ENCODE peak calls at places on chromosome 20, in four cellular contexts. Z is dorsolateral prefrontal cortex, T is kidney, B is AG04450. M is an unnamed sample.

GRCh38 chr20:26276811-26277210 is 580.2 kb upstream of the ZNF337 start:
- DNase-seq in Z (no peak), T (peak; percentile 60), B (no peak), M (no peak)

GRCh38 chr20:54922096-54922495 is 446.7 kb downstream of the DOK5 start:
- DNase-seq in Z (no peak), T (no peak), B (no peak), M (no peak)

GRCh38 chr20:33933469-33933909 is 60.2 kb upstream of the RALY start:
- DNase-seq in Z (peak; percentile 78), T (peak; percentile 71), B (no peak), M (no peak)

GRCh38 chr20:61311656-61312387 is 59.8 kb downstream of the CDH4 start:
- DNase-seq in Z (no peak), T (no peak), B (no peak), M (no peak)

GRCh38 chr20:25394996-25395395 is 4.4 kb upstream of the ABHD12 start:
- DNase-seq in Z (no peak), T (no peak), B (no peak), M (no peak)

GRCh38 chr20:24584538-24585356 is 115.3 kb downstream of the SYNDIG1 start:
- DNase-seq in Z (peak; percentile 47), T (peak; percentile 44), B (no peak), M (no peak)

GRCh38 chr20:48776306-48776705 is 51.5 kb downstream of the PREX1 start:
- DNase-seq in Z (no peak), T (no peak), B (no peak), M (no peak)

GRCh38 chr20:24693466-24694156 is 224.2 kb downstream of the SYNDIG1 start:
- DNase-seq in Z (no peak), T (peak; percentile 54), B (no peak), M (no peak)

GRCh38 chr20:5918856-5919633 is 31.3 kb downstream of the TRMT6 start:
- DNase-seq in Z (no peak), T (no peak), B (no peak), M (no peak)

GRCh38 chr20:18702736-18703135 is 110.8 kb upstream of the SCP2D1 start:
- DNase-seq in Z (no peak), T (no peak), B (no peak), M (no peak)

DNA sequence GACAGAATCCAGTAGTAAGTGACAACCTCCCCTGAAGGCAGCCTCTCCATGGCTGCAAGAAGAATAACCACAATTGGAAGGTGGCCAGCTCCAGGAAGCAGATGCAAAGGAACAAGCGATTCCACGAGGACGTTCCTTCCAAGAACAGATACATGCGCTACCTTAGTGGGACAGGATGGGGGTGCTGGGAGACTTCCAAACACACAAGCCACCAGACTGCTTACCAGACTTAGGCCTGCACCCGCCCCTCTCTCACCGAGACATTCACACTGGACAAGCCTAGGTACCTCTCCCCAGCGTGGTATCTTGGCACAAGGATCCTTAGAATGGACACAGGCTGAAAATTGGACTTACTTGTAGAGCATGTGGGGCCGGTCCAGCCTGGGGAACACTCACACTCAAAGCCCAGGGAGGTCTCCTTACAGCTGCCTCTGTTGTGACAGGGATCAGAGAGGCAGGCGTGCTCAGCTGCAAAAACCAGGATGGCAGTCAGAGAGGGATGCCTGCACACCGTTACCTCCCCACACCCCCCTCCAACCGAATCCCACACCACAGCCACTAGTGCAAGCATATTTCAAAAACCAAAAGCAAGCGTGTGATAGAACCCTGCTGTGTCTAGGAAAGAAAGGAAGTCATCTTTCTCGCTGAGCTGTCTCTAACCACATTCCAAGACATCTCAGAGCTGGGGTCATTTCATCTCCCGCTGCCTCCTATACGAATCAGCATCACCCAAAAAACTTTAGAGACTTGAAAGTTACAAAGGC is 22.4 kb downstream of the JAG1 start:
- DNase-seq in Z (no peak), T (no peak), B (no peak), M (no peak)
- TF ChIP-seq CTCF in Z (no peak), T (no peak), B (no peak), M (no peak)

GRCh38 chr20:2397595-2398145 is 17.0 kb downstream of the TGM6 start:
- DNase-seq in Z (no peak), T (no peak), B (no peak), M (no peak)
- TF ChIP-seq CTCF in Z (no peak), T (no peak), B (no peak), M (no peak)

GRCh38 chr20:44650777-44651493 is 564 bp downstream of the ADA start:
- DNase-seq in Z (no peak), T (peak; percentile 76), B (no peak), M (no peak)

GRCh38 chr20:44653536-44653935 is 2.0 kb upstream of the ADA start:
- DNase-seq in Z (no peak), T (no peak), B (no peak), M (no peak)

GRCh38 chr20:44648579-44648978 is 2.9 kb downstream of the ADA start:
- DNase-seq in Z (no peak), T (peak; percentile 32), B (no peak), M (no peak)

GRCh38 chr20:44649976-44650375 is 1.5 kb downstream of the ADA start:
- DNase-seq in Z (no peak), T (peak; percentile 50), B (no peak), M (no peak)

DNA sequence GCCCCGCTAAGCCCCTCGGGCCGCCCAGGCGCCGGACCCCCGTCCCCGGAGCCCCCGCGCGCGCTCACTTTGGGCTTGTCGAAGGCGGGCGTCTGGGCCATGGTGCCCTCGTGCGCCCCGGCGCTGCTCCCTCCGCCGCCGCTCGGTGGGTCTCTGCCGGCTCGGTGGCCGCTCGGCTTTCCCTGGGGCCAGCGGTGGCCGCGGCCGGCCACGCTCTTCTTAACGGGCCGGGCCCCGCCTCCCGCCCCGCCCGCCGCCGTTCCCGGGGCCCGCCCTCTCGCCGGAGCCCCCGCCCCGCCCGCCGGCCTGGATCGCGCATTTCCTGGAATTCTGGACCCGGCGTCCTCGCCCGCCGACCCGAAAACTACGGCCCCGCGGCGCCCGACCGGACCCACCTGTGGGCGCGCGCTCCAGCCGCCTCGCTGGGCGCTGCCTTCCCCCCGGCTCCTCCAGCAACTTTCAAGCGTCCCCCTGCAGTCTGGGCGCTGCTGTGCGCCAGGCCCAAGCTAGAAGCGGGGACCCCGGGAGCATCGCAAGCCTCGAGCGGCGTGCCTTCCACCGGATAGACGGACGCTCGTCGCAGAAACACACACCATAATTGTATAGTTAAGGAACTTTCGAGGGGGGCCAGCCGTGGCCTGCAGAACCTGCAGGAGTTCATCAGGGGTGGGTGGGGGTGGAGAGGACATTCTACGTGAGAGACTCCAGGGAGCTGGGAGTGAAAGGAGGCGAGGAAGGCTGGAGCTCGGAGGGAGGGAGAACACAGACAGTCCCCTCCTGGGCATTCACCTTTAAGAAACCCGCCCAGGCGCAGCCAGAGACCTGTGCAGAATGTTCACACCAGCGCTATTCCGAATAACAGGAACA is at the start of gene ADA:
- DNase-seq in Z (peak; percentile 39), T (peak; percentile 82), B (no peak), M (peak; percentile 28)
- TF ChIP-seq CTCF in Z (no peak), T (no peak), B (peak; percentile 17), M (no peak)

GRCh38 chr20:46519678-46520077 is 6.3 kb upstream of the ZNF334 start:
- DNase-seq in Z (no peak), T (no peak), B (no peak), M (no peak)

GRCh38 chr20:46523696-46524328 is 10.5 kb upstream of the ZNF334 start:
- DNase-seq in Z (no peak), T (no peak), B (no peak), M (no peak)

GRCh38 chr20:46520540-46520939 is 7.2 kb upstream of the ZNF334 start:
- DNase-seq in Z (no peak), T (no peak), B (no peak), M (no peak)

GRCh38 chr20:46523108-46523507 is 9.7 kb upstream of the ZNF334 start:
- DNase-seq in Z (no peak), T (no peak), B (no peak), M (no peak)

DNA sequence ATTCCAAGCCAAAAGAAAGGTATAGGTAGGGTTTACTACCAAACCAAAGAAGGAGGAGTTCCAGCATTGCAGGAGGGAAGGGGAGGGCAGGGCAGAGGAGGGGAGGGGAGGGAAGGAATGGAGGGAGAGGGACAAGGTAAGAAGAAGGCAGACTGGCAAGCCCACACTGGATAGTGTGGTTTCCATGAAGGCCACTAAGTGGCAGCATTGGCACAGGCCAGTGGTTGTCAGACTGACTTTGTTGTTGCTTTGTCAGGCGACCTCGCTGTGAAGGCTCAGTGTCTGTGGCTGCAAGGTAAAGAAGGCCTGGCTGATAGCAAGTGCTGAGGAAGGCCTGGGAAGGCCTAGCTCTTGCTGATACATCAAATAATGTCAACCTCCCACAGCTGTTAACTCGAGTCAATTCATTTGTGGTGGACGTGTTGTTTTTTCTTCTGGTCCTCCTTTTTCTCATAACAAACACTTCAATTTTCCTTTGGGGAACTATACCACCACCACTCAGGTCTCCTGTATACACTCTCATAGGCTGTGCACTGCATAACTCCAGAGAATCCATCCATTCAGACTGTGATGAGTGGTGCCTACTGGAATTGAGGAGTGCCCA is 7.7 kb upstream of the ZNF334 start:
- DNase-seq in Z (peak; percentile 66), T (no peak), B (peak; percentile 32), M (no peak)
- TF ChIP-seq CTCF in Z (peak; percentile 70), T (peak; percentile 80), B (peak; percentile 74), M (peak; percentile 66)

DNA sequence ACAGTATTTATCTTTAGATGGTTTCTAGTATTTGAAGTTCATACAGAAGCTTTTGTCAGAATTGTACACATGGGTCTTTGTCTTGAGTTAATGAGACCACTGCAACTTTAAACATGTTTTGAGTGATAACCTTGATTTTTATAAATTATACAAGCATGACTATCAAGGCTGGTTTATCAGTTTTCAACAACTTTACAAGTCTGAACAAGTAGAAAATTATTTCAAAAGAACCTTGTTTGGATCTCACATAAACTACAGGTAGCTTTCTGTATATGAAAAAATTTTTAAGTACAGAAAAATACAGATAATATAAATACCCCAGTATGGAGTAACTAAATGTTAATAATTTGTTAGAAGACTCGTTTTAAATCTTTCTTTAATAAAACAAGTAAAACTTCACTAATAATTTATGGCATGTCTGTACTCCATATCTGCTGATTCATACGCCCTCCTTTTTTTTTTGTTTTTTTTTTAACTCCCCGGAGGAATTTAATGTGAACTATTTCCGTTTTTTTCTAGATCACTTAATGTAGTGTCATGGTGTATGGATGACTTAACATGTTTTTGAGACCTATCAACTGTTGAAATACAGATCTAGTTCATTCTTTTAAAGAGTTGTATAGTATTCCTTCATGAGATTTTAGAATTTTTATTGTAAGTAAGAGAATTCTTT is 18.3 kb downstream of the VAPB start:
- DNase-seq in Z (no peak), T (no peak), B (no peak), M (no peak)
- TF ChIP-seq CTCF in Z (no peak), T (no peak), B (no peak), M (no peak)